ENCODE peak calls at places on chromosomes 13 and 19, in eight cellular contexts. L is body of pancreas; U is ovary; V is mucosa of descending colon; E is progenitor cell of endocrine pancreas; C is pancreas; Z is CD8-positive, alpha-beta T cell; A is WTC11. X is an unnamed sample.
A peak's percentile ranks its signal among the peaks of the same experiment; 100 is the strongest.

GRCh38 chr13:40895715-40896184 is 106.3 kb downstream of the SLC25A15 start:
- DNase-seq in U (no peak), A (no peak), C (no peak), E (no peak), V (no peak), L (no peak), Z (no peak), X (no peak)

GRCh38 chr19:51546650-51547396 is 15.4 kb upstream of the SIGLEC6 start:
- DNase-seq in E (no peak), C (no peak), U (no peak), V (no peak), A (no peak), L (no peak), Z (no peak), X (no peak)

GRCh38 chr13:26370495-26370990 is 116.6 kb downstream of the CDK8 start:
- DNase-seq in V (no peak), C (no peak), Z (no peak), A (no peak), E (no peak), L (no peak), U (no peak), X (no peak)

GRCh38 chr13:79919109-79919508 is 421.8 kb downstream of the SPRY2 start:
- DNase-seq in A (no peak), C (no peak), E (no peak), U (no peak), V (no peak), L (no peak), Z (no peak), X (no peak)

GRCh38 chr13:98474292-98474691 is 102.6 kb downstream of the STK24 start:
- DNase-seq in Z (no peak), U (no peak), L (no peak), C (no peak), V (no peak), E (no peak), A (no peak), X (no peak)

GRCh38 chr13:52405767-52406494 is at the start of gene THSD1:
- DNase-seq in L (peak; percentile 22), Z (no peak), C (peak; percentile 67), U (peak; percentile 53), E (peak; percentile 14), A (peak; percentile 54), V (peak; percentile 51), X (peak; percentile 38)

GRCh38 chr13:103328899-103329298 is 262.7 kb upstream of the SLC10A2 start:
- DNase-seq in Z (no peak), U (no peak), E (no peak), L (no peak), V (no peak), C (no peak), A (no peak), X (no peak)

GRCh38 chr19:7596191-7596937 is 701 bp downstream of the CAMSAP3 start:
- DNase-seq in L (no peak), E (no peak), V (peak; percentile 64), A (no peak), U (no peak), C (peak; percentile 66), Z (no peak), X (no peak)

GRCh38 chr13:98781905-98782304 is 29.4 kb upstream of the SLC15A1 start:
- DNase-seq in U (no peak), C (no peak), Z (no peak), L (no peak), E (no peak), A (no peak), V (no peak), X (no peak)

GRCh38 chr13:101390461-101390860 is 25.8 kb downstream of the NALCN start:
- DNase-seq in L (no peak), Z (no peak), E (no peak), V (no peak), C (no peak), U (no peak), A (no peak), X (no peak)

GRCh38 chr13:29195459-29195858 is 375.3 kb downstream of the MTUS2 start:
- DNase-seq in C (no peak), E (no peak), L (no peak), A (no peak), U (no peak), Z (no peak), V (no peak), X (no peak)

DNA sequence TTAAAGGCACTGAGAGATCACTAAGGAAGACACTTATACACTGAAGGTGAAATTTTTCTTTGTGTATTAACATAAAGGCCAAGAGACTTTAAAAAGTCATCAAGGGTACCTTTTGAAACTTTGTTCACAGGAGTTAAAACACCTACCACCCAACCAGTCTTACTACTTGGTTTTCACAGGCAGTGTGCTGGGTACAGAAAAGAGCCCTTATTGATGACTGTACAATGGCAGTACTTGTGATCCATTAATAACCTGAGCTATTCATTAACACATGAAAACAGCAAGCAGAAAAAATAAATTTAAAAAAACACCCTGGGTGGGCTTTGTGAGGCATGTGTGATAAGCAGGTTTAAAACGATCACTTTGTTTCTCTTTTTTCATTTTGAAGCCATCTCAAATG is 148.9 kb downstream of the TBC1D4 start:
- DNase-seq in A (no peak), C (no peak), Z (no peak), E (no peak), V (no peak), U (no peak), L (no peak), X (no peak)
- TF ChIP-seq CTCF in A (no peak), C (no peak), Z (no peak), E (no peak), V (no peak), U (no peak), L (no peak), X (no peak)

GRCh38 chr19:49666120-49666444 is 349 bp downstream of the BCL2L12 start:
- DNase-seq in U (no peak), A (peak; percentile 60), C (no peak), L (no peak), V (no peak), E (no peak), Z (no peak), X (no peak)

GRCh38 chr19:49664171-49665070 is 1.2 kb downstream of the IRF3 start:
- DNase-seq in V (peak; percentile 95), L (peak; percentile 90), U (peak; percentile 91), E (peak; percentile 86), Z (peak; percentile 86), A (peak; percentile 95), C (peak; percentile 95), X (peak; percentile 93)

GRCh38 chr19:49667473-49667872 is 1.7 kb downstream of the BCL2L12 start:
- DNase-seq in E (no peak), A (no peak), C (no peak), V (no peak), Z (no peak), U (no peak), L (no peak), X (no peak)

GRCh38 chr19:49663224-49663623 is 2.4 kb downstream of the IRF3 start:
- DNase-seq in V (no peak), L (no peak), A (no peak), E (no peak), Z (no peak), C (peak; percentile 53), U (no peak), X (no peak)

DNA sequence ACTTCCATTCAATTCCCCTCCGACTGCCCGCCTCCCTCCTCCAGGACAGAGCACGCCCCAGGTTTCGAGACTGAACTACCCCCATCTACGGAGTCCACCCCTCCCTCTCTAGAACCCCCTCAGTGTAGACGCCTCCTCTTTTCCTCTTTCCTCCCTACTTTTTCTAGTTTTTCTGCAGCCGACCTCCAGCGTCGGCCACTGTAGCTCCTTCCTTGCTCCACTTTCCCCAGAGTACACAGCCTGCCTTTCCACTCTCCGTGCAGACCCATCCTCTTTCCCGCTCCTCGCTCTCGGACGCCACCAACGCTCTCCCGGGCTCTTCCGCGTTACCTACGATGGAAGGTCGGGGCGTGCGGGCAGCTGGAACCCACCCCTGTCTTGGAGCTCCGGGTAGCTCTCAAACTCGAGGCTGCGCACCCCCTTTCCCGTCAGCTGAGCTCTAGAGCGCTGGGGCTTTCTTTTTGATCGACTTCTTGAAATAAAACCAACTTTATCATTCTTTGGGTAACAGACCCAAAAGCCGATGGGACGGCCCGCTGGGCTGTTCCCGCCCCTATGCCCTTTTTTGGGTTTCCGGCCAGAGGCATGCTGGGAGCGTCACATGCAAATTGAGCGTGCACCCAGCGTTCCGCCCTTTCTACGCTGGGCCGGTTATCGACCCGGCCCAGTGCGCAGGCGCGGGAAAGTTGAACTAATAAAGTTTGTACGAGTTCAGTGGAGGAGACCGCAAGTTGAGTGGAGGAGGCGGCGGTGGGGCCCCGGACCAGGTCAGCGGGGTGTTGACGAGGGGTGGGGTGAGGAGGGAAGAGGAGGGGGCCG is at the start of the genes BCL2L12 and IRF3:
- DNase-seq in U (peak; percentile 99), C (peak; percentile 100), V (peak; percentile 98), A (peak; percentile 97), E (peak; percentile 97), L (peak; percentile 99), Z (peak; percentile 99), X (peak; percentile 99)
- TF ChIP-seq CTCF in U (peak; percentile 27), C (no peak), V (no peak), A (no peak), E (no peak), L (no peak), Z (no peak), X (no peak)

DNA sequence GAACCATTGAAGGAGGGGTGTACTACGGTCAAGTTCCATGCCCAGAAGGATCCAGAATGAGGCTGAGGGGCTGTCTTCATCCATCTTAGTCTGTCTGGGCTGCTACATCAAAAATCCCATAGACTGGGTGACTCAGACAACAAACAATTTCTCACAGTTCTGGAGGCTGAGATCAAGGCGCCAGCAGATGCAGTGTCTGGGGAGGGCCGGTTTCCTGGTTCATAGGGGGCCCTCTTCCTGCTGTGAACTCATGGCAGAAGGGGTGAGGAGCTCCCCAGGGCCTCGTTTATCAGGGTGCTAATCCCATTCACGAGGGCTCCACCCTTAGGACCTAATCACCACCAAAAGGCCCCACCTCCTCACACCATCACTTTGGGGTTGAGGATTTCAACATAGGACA is 14.7 kb upstream of the KCTD15 start:
- DNase-seq in V (no peak), U (no peak), E (no peak), C (peak; percentile 15), L (no peak), A (no peak), Z (no peak), X (no peak)
- TF ChIP-seq CTCF in V (no peak), U (no peak), E (no peak), C (no peak), L (no peak), A (no peak), Z (no peak), X (no peak)

DNA sequence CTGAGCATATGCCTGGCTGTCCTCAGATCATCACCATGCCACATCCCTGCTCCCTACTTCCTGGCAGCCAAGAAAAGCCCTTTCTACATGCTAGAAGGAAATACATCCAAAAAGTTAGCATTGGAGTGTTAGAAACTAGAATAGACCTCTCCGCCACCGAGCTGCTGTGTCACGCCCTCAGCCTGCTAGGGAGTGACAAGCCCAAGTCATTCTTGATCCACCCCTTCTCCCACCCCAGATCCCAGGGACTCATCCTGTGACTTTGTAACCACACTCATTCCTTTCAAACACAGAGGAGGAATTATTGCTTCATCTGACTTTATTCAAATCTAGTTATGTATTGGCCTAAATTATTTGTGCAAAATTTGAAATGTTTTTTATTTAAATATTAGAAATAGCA is 45.3 kb downstream of the POLR1D start:
- DNase-seq in V (no peak), L (no peak), C (no peak), E (no peak), Z (no peak), A (no peak), U (no peak), X (no peak)
- TF ChIP-seq CTCF in V (no peak), L (no peak), C (no peak), E (no peak), Z (no peak), A (no peak), U (no peak), X (no peak)